ENCODE peak calls at places on chromosome 3, in nine cellular contexts. J is stimulated activated CD8-positive, alpha-beta memory T cell treated with anti-CD3 and anti-CD28 coated beads, Interleukin-2, amount 100 ng/mL, for 48 hours; U is D721Med; P is endothelial cell; H is GM12892; I is NCI-H1092 treated with DMSO at 0.1 percent for 48 hours; O is activated CD4-positive, alpha-beta T cell treated with anti-CD3 and anti-CD28 coated beads for 1 hour; M is caudate nucleus; T is central memory CD4-positive, alpha-beta T cell. Y is an unnamed sample.

GRCh38 chr3:104886220-104886995 is 480.3 kb upstream of the ALCAM start:
- DNase-seq in I (no peak), O (no peak), M (no peak), U (no peak), T (no peak), H (no peak), J (no peak), P (no peak), Y (no peak)

GRCh38 chr3:12582730-12583129 is 25.8 kb downstream of the MKRN2 start:
- DNase-seq in J (no peak), P (no peak), U (no peak), O (no peak), M (no peak), I (no peak), H (no peak), T (no peak), Y (no peak)

GRCh38 chr3:52289747-52290595 is 2.3 kb downstream of the GLYCTK start:
- DNase-seq in M (no peak), O (no peak), I (no peak), P (no peak), H (no peak), U (no peak), J (no peak), T (no peak), Y (no peak)

GRCh38 chr3:13571831-13572750 is 23.2 kb downstream of the FBLN2 start:
- DNase-seq in T (no peak), I (no peak), M (no peak), P (no peak), H (no peak), U (no peak), O (no peak), J (no peak), Y (no peak)

GRCh38 chr3:48088056-48088748 is 72.0 kb upstream of the MAP4 start:
- DNase-seq in P (no peak), H (no peak), J (peak), T (no peak), I (peak), M (peak), U (no peak), O (no peak), Y (no peak)

GRCh38 chr3:143716731-143717130 is 131.5 kb downstream of the SLC9A9 start:
- DNase-seq in M (no peak), P (no peak), I (no peak), T (no peak), H (no peak), J (no peak), O (no peak), U (no peak), Y (no peak)

GRCh38 chr3:182027366-182027765 is 315.6 kb downstream of the SOX2 start:
- DNase-seq in T (no peak), P (no peak), H (no peak), M (no peak), O (no peak), I (no peak), U (no peak), J (no peak), Y (no peak)

GRCh38 chr3:136752046-136752326 is 192 bp downstream of the STAG1 start:
- DNase-seq in T (no peak), O (no peak), J (no peak), M (no peak), U (no peak), H (peak), P (no peak), I (peak), Y (no peak)

GRCh38 chr3:104102386-104102785 is 1264.3 kb upstream of the ALCAM start:
- DNase-seq in M (no peak), P (peak), U (no peak), O (no peak), H (no peak), J (no peak), I (peak), T (no peak), Y (peak)

GRCh38 chr3:43391621-43392020 is 105.3 kb downstream of the SNRK start:
- DNase-seq in I (no peak), O (no peak), P (no peak), J (no peak), U (no peak), M (no peak), T (no peak), H (no peak), Y (no peak)

GRCh38 chr3:129312671-129313414 is 34.2 kb downstream of the HMCES start:
- DNase-seq in M (no peak), U (no peak), O (no peak), I (no peak), P (no peak), H (no peak), J (no peak), T (no peak), Y (no peak)

GRCh38 chr3:188497021-188497420 is 343.1 kb downstream of the LPP start:
- DNase-seq in M (no peak), H (no peak), O (no peak), U (no peak), I (no peak), T (no peak), P (no peak), J (no peak), Y (no peak)

GRCh38 chr3:134197681-134198261 is 52.9 kb downstream of the RYK start:
- DNase-seq in P (peak), M (no peak), H (peak), U (no peak), T (peak), I (peak), J (no peak), O (no peak), Y (no peak)

GRCh38 chr3:171646357-171647133 is 163.7 kb downstream of the PLD1 start:
- DNase-seq in J (no peak), P (no peak), H (no peak), I (peak), T (peak), M (no peak), U (no peak), O (no peak), Y (no peak)

GRCh38 chr3:98657429-98657828 is 64.0 kb upstream of the CPOX start:
- DNase-seq in I (peak), J (peak), H (peak), T (peak), P (peak), O (peak), M (no peak), U (no peak), Y (peak)

Y was measured in activated CD8-positive, alpha-beta T cell treated with anti-CD3 and anti-CD28 coated beads for 36 hours.